ENCODE peak calls at places on chromosome 13, in seven cellular contexts. C is fibroblast of lung; R is PC-9; H is CD8-positive, alpha-beta T cell; J is mammary epithelial cell; P is Panc1; N is endothelial cell of umbilical vein. U is an unnamed sample.

GRCh38 chr13:27919934-27920676 is at the start of gene PDX1:
- DNase-seq in N (no peak), R (no peak), P (no peak), C (no peak), J (peak), H (no peak), U (no peak)

GRCh38 chr13:33123066-33123940 is 107.1 kb downstream of the KL start:
- DNase-seq in N (peak), J (no peak), H (no peak), C (peak), P (no peak), R (peak), U (no peak)

GRCh38 chr13:36090592-36090991 is 40.6 kb downstream of the DCLK1 start:
- DNase-seq in P (no peak), J (no peak), N (no peak), H (no peak), R (no peak), C (peak), U (no peak)

GRCh38 chr13:44368062-44368591 is 5.5 kb upstream of the SERP2 start:
- DNase-seq in N (peak), P (no peak), R (no peak), H (no peak), C (peak), J (no peak), U (no peak)

GRCh38 chr13:99031725-99032298 is 53.9 kb upstream of the DOCK9 start:
- DNase-seq in J (peak), P (no peak), R (peak), C (no peak), N (no peak), H (no peak), U (no peak)

GRCh38 chr13:28493740-28494536 is 990 bp downstream of the FLT1 start:
- DNase-seq in J (no peak), P (no peak), C (no peak), R (no peak), N (no peak), H (no peak), U (no peak)

GRCh38 chr13:51760592-51760991 is 43.4 kb downstream of the DHRS12 start:
- DNase-seq in J (no peak), C (peak), H (no peak), R (no peak), P (no peak), N (no peak), U (no peak)

GRCh38 chr13:100547805-100548204 is 40.8 kb downstream of the GGACT start:
- DNase-seq in N (no peak), J (peak), H (no peak), P (no peak), C (no peak), R (no peak), U (no peak)

GRCh38 chr13:113927661-113928581 is 46.0 kb downstream of the C13orf46 start:
- DNase-seq in N (no peak), P (no peak), C (peak), R (peak), J (peak), H (no peak), U (no peak)

GRCh38 chr13:23377603-23378002 is 55.9 kb downstream of the SACS start:
- DNase-seq in H (no peak), R (no peak), P (no peak), J (no peak), C (no peak), N (no peak), U (no peak)

GRCh38 chr13:29428310-29428991 is 167.0 kb downstream of the SLC7A1 start:
- DNase-seq in H (no peak), P (no peak), C (peak), N (no peak), J (peak), R (no peak), U (no peak)

GRCh38 chr13:25423831-25424230 is 52.1 kb downstream of the ATP8A2 start:
- DNase-seq in H (no peak), R (no peak), C (no peak), J (no peak), N (no peak), P (no peak), U (no peak)

GRCh38 chr13:44629465-44630183 is 53.5 kb upstream of the TSC22D1 start:
- DNase-seq in P (no peak), C (peak), N (no peak), J (no peak), R (no peak), H (no peak), U (no peak)

GRCh38 chr13:51177188-51177587 is 45.0 kb upstream of the FAM124A start:
- DNase-seq in N (no peak), H (no peak), J (no peak), R (no peak), P (no peak), C (no peak), U (no peak)

GRCh38 chr13:73945371-73945770 is 188.8 kb downstream of the KLF12 start:
- DNase-seq in N (no peak), P (no peak), C (no peak), J (no peak), R (no peak), H (no peak), U (no peak)

GRCh38 chr13:44951184-44951583 is 38.1 kb downstream of the NUFIP1 start:
- DNase-seq in N (no peak), H (no peak), P (no peak), C (peak), R (no peak), J (no peak), U (no peak)

GRCh38 chr13:41648314-41648935 is 191.1 kb downstream of the RGCC start:
- DNase-seq in J (peak), R (peak), P (peak), H (no peak), C (peak), N (peak), U (peak)

GRCh38 chr13:32259116-32259515 is 56.0 kb downstream of the ZAR1L start:
- DNase-seq in N (no peak), C (no peak), R (no peak), P (no peak), J (no peak), H (no peak), U (no peak)

GRCh38 chr13:55649485-55649884 is 1491.2 kb upstream of the PRR20A start:
- DNase-seq in C (no peak), N (no peak), J (no peak), P (no peak), R (no peak), H (no peak), U (no peak)

GRCh38 chr13:44302233-44302632 is 71.4 kb upstream of the SERP2 start:
- DNase-seq in H (no peak), J (peak), P (no peak), C (peak), N (no peak), R (no peak), U (no peak)

GRCh38 chr13:51764184-51765141 is 39.5 kb downstream of the DHRS12 start:
- DNase-seq in J (no peak), H (peak), P (no peak), R (no peak), N (peak), C (peak), U (no peak)

GRCh38 chr13:51246411-51247298 is 24.5 kb downstream of the FAM124A start:
- DNase-seq in C (no peak), R (no peak), J (no peak), P (no peak), N (no peak), H (no peak), U (no peak)

GRCh38 chr13:73417012-73417615 is 358.3 kb downstream of the KLF5 start:
- DNase-seq in J (no peak), H (no peak), P (no peak), N (no peak), R (no peak), C (no peak), U (no peak)

GRCh38 chr13:86020350-86021002 is 221.3 kb upstream of the SLITRK6 start:
- DNase-seq in P (no peak), C (peak), R (no peak), N (no peak), J (peak), H (no peak), U (no peak)

GRCh38 chr13:49409008-49409407 is 34.9 kb downstream of the CAB39L start:
- DNase-seq in N (no peak), R (no peak), C (no peak), H (no peak), P (no peak), J (peak), U (no peak)

GRCh38 chr13:106104281-106104901 is 431.1 kb downstream of the EFNB2 start:
- DNase-seq in N (peak), H (no peak), J (peak), C (peak), P (no peak), R (peak), U (no peak)

GRCh38 chr13:44578064-44578394 is 1.9 kb upstream of the TSC22D1 start:
- DNase-seq in P (no peak), J (no peak), N (no peak), R (no peak), H (no peak), C (peak), U (no peak)

GRCh38 chr13:49571299-49572240 is 13.8 kb downstream of the RCBTB1 start:
- DNase-seq in J (no peak), P (no peak), R (no peak), H (no peak), N (no peak), C (no peak), U (no peak)

GRCh38 chr13:41985788-41986508 is 25.0 kb upstream of the VWA8 start:
- DNase-seq in C (peak), H (no peak), J (peak), N (no peak), R (peak), P (no peak), U (peak)

GRCh38 chr13:44434441-44435141 is 61.0 kb downstream of the SERP2 start:
- DNase-seq in P (no peak), H (no peak), N (no peak), R (no peak), C (no peak), J (no peak), U (no peak)

GRCh38 chr13:44052843-44053607 is 173.3 kb downstream of the LACC1 start:
- DNase-seq in J (no peak), P (no peak), H (no peak), R (no peak), N (no peak), C (peak), U (no peak)

GRCh38 chr13:79070343-79070974 is 335.6 kb downstream of the RBM26 start:
- DNase-seq in C (no peak), P (no peak), R (no peak), N (no peak), H (no peak), J (no peak), U (no peak)

DNA sequence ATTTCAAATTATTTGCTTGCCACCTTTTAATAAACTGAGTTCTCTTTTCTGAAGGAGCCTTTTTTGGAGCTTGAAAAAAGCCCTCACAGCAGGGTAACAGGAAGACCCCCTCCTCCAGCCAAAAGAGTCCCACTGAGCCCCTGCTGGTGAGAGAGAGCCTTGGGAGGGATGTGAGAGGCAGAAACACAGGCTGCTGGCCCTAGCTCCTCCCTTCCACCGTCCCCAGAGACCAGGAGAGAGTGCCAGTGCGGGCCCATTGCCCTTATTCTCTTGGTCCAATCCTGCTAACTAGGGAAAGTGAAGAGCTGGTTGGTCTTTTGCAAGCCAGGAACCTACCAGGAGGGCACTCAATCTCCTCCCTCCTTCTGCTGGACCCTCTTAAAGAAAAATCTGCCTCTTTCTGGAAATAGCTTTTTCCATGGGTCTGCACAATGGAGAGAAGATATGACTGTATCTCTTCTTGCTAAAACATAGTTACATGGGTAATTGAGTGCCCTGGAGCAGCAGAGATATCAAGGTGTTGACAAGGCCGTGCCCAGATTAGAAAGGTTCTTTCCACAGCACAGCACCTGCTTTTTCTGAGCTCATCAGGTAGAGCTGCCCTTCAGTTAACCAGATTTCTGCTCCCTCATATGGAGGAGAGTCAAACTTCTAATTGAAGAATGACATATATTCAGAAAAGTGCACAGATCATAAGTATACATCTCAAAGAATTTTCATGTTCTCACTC is 113.9 kb downstream of the LRCH1 start:
- DNase-seq in C (no peak), P (no peak), J (no peak), R (no peak), H (no peak), N (no peak), U (no peak)
- TF ChIP-seq CTCF in C (no peak), P (no peak), J (no peak), R (no peak), H (no peak), N (no peak), U (no peak)

GRCh38 chr13:30737511-30738342 is 2.4 kb downstream of the ALOX5AP start:
- DNase-seq in R (no peak), C (no peak), P (no peak), N (no peak), H (no peak), J (no peak), U (no peak)
- H3K4me3 ChIP-seq in R (no peak), C (no peak), P (no peak), N (no peak), H (peak), J (no peak), U (no peak)

GRCh38 chr13:19604306-19604705 is 29.2 kb upstream of the MPHOSPH8 start:
- DNase-seq in N (no peak), P (no peak), H (no peak), R (no peak), C (no peak), J (no peak), U (no peak)

GRCh38 chr13:19605161-19605955 is 28.1 kb upstream of the MPHOSPH8 start:
- DNase-seq in N (no peak), C (peak), R (peak), J (peak), P (no peak), H (no peak), U (no peak)

GRCh38 chr13:19597523-19597922 is 35.9 kb upstream of the MPHOSPH8 start:
- DNase-seq in C (peak), R (peak), H (no peak), N (no peak), J (peak), P (peak), U (no peak)

GRCh38 chr13:19606152-19606551 is 27.3 kb upstream of the MPHOSPH8 start:
- DNase-seq in H (no peak), C (peak), R (peak), N (no peak), P (no peak), J (peak), U (no peak)

DNA sequence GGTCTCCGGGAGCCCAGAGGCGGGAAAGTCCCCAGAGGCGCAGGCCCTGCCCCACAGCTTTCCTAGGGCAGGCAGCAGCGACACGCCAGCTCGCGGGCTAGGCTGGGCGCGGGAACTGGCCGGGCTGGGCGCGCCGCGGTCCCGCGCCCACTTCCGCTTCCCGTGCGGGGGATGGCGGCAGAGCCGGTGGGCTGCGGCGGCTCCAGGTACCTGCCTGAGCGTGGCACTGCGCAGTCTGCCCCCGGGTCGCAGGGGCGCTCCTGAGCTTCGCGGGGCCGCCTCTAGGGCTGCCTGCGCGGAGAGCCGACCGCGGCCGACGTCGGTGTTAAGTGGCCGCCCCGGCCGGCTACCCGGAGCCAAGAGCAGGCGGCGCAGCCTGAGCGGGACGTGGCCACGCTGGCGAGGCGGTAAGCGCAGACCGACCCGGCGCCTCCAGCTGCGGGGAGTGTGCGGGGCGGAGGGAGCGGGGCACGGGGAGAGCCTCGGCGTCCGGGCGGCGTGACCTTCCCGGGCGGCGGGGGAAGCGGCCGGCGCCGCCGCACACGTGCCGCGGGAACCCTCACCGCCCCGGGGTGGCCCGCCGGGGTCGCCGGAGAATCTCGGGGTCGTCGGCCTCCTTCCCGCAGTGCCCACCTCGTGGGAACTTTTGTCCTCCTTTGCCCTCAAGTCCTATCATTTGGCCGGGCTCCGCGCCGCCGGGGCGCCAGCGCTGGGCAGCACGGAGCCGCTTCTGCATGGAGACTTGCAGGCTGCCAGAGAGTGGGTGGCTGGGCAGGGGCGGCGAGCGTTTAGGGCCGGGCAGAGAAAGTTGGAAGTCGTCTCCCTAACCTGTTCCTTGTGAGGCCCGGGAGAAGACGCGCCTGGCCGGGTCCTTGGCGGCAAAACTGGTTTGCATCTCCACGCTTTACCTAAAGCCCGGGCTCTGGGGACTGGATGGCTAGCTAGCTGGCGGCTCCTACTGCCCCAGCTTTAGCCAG is 31.4 kb upstream of the MPHOSPH8 start:
- DNase-seq in H (no peak), C (peak), R (peak), N (peak), J (peak), P (no peak), U (no peak)
- TF ChIP-seq CTCF in H (no peak), C (peak), R (peak), N (no peak), J (peak), P (no peak), U (peak)

DNA sequence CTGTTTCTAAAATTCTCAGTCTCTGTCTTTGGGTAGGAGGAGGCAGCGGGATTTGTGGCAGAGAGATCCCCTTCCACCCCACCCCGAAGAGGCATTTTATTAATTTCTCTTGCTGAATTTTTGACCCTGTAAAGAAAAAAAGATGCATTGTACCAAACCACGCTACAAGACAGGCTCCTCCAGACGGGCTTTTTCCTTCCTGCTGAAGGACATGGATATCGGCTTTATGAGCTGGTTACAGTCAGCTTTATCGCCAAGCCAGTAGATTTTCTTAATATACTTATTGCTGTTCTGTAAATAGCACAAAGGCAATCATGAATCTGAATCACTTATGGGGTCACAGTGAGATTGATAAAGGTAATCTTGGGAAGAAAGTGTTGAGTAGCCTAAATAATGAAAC is 24.5 kb downstream of the MBNL2 start:
- DNase-seq in P (no peak), N (peak), C (no peak), H (no peak), R (no peak), J (no peak), U (no peak)
- H3K4me3 ChIP-seq in P (peak), N (peak), C (peak), H (no peak), R (no peak), J (peak), U (no peak)

DNA sequence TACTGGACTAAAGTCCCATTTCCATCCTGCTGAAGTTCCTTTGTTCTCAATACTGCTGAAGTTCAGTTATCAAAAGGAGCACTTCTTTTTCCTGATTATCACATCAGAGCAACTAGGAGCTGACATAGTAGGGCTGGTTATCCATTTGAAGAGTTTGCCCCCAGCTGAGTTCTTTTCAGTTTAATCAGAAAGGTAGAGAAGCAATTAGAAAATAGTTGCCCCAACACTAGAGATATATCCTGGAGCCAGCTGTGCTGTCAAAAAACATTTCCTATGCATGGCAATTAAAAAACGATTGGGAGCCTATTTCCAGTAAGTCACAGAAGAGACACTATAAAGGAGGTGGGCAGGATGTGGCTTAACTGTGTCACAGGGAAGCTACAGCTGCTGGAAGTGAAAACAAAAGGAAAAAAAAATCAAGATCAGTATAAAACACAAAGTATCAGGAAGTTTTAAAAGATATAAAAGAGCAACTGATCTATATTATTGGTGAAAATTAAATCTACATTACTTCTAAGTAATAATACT is 155.7 kb upstream of the SLITRK1 start:
- DNase-seq in P (no peak), N (no peak), C (no peak), H (no peak), R (no peak), J (no peak), U (no peak)
- TF ChIP-seq CTCF in P (no peak), N (no peak), C (no peak), H (no peak), R (no peak), J (no peak), U (no peak)

DNA sequence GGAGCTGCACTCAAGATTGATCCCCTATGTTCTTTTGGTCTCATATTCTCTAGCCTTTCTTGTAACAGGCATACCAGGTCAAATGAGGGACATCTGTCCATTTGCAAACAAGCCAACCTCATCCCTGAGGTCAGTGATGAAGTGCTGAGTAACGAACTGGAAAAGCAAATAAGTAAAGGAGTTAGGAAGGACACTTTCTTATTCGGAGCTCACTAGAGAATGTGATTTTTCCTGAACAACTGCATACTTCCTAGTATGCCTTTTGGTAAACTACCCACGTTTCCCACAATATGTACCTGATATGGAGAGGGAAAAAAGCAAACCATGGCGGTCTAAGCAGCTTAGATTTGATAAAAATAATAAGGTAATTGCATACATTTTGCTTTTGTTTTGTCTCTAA is 91.0 kb upstream of the MYCBP2 start:
- DNase-seq in C (no peak), J (no peak), R (peak), N (no peak), P (no peak), H (no peak), U (no peak)
- H3K4me3 ChIP-seq in C (no peak), J (no peak), R (no peak), N (no peak), P (no peak), H (no peak), U (no peak)

U was measured in LNCaP clone FGC.